ENCODE peak calls at places on chromosome 13, in six cellular contexts. R is AG04449, W is ovary, Q is body of pancreas, G is uterus, E is foreskin fibroblast. I is an unnamed sample.

GRCh38 chr13:99958402-99959126 is 13.0 kb downstream of the ZIC5 start:
- DNase-seq in G (no peak), E (no peak), R (no peak), Q (no peak), W (no peak), I (no peak)

GRCh38 chr13:114334305-114335053 is 20.2 kb downstream of the CHAMP1 start:
- DNase-seq in R (no peak), E (peak), W (no peak), G (no peak), Q (no peak), I (no peak)

GRCh38 chr13:50353651-50354415 is 338.6 kb downstream of the KCNRG start:
- DNase-seq in G (no peak), Q (no peak), R (no peak), W (no peak), E (peak), I (no peak)

GRCh38 chr13:28258401-28258800 is 120.1 kb downstream of the PAN3 start:
- DNase-seq in Q (no peak), G (no peak), E (no peak), R (no peak), W (no peak), I (no peak)

GRCh38 chr13:38543561-38543960 is 143.3 kb upstream of the FREM2 start:
- DNase-seq in W (no peak), R (no peak), E (no peak), Q (no peak), G (no peak), I (no peak)

GRCh38 chr13:39565036-39565949 is 37.7 kb downstream of the LHFPL6 start:
- DNase-seq in W (no peak), Q (no peak), G (no peak), R (peak), E (peak), I (no peak)

GRCh38 chr13:101455863-101456262 is 3.4 kb downstream of the ITGBL1 start:
- DNase-seq in R (peak), Q (no peak), E (peak), W (no peak), G (no peak), I (no peak)

GRCh38 chr13:77207943-77208342 is 119.0 kb downstream of the MYCBP2 start:
- DNase-seq in E (peak), G (no peak), Q (no peak), W (no peak), R (peak), I (no peak)

GRCh38 chr13:77874406-77874805 is 44.2 kb downstream of the EDNRB start:
- DNase-seq in Q (no peak), G (no peak), E (peak), W (no peak), R (no peak), I (no peak)

GRCh38 chr13:65844266-65844841 is 1385.8 kb downstream of the PCDH9 start:
- DNase-seq in R (no peak), W (no peak), E (no peak), Q (no peak), G (no peak), I (no peak)

GRCh38 chr13:99909836-99910619 is 61.5 kb downstream of the ZIC5 start:
- DNase-seq in R (no peak), W (no peak), E (peak), Q (peak), G (no peak), I (no peak)

GRCh38 chr13:25468330-25469178 is 96.8 kb downstream of the ATP8A2 start:
- DNase-seq in W (no peak), R (no peak), E (peak), G (no peak), Q (no peak), I (no peak)

GRCh38 chr13:43057653-43058317 is 34.4 kb downstream of the DNAJC15 start:
- DNase-seq in E (no peak), W (no peak), R (no peak), G (no peak), Q (no peak), I (no peak)

GRCh38 chr13:98353750-98354149 is 176.7 kb upstream of the RNF113B start:
- DNase-seq in W (no peak), G (no peak), R (no peak), E (no peak), Q (no peak), I (no peak)
- H3K4me3 ChIP-seq in W (no peak), G (no peak), R (no peak), E (no peak), Q (no peak), I (no peak)

DNA sequence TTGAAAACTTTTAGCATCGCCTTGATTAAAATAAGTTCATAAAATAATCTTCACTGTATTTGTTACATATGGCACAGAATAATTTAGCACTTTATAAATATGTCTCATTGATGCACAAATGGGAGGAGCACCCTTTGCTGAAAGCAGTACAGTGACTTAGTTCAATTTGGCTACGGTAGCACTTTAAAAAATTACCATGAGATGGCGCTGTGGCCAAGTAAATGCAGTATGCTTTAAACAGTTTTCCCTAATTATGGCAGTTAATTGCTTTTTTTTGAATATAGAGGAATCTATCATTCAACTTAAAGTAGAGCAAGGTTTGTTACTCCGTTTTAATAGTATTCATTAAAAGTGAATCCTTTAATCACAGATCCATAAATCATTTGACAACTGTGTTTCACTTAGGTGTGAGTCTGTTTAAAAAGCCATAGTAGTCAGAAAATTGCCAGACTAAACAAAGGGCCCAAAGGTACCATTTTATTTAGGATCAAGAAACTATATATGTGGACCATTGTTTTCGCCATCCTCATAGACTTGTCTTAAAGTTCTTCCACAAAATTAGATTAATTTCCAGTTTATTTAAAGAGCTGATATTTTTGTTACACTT is 34.7 kb upstream of the ESD start:
- DNase-seq in G (peak), W (no peak), Q (peak), R (no peak), E (peak), I (no peak)
- TF ChIP-seq CTCF in G (peak), W (peak), Q (peak), R (peak), E (peak), I (peak)

GRCh38 chr13:110302154-110302553 is 4.8 kb downstream of the COL4A1 start:
- DNase-seq in R (no peak), Q (no peak), E (no peak), W (no peak), G (peak), I (no peak)

GRCh38 chr13:110302986-110303385 is 4.0 kb downstream of the COL4A1 start:
- DNase-seq in R (no peak), G (peak), E (no peak), Q (no peak), W (no peak), I (no peak)

GRCh38 chr13:110300090-110300815 is 6.7 kb downstream of the COL4A1 start:
- DNase-seq in G (no peak), W (no peak), Q (no peak), E (peak), R (no peak), I (no peak)

GRCh38 chr13:110301083-110301482 is 5.9 kb downstream of the COL4A1 start:
- DNase-seq in G (peak), W (no peak), R (no peak), E (no peak), Q (no peak), I (no peak)

DNA sequence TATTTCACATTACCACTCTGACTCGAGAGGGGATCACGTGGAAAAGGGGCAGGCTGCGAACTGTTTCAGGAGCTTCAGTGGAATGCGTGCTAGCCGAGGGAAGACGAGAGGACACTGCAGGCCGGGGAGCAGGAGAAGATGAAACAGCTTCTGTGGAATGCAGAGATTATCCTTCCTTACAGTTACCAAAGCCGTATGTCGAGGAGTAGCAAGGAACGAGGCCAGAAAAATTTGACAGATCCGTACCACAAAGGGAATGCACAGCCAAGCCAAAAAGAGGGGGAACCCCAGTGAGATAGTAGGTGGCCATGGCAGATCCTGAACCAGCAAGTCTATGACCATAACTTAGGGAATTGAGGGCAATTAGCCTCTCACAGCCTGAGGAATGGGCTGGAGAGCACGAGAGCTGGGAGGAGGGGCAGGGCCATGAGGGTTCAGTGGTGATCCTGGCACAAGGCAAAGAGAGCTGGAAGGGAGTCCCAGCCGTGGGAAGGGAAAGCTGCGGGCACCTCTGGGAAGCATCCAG is 5.3 kb downstream of the COL4A1 start:
- DNase-seq in Q (no peak), R (peak), G (peak), E (peak), W (peak), I (no peak)
- H3K4me3 ChIP-seq in Q (no peak), R (peak), G (peak), E (peak), W (no peak), I (no peak)

DNA sequence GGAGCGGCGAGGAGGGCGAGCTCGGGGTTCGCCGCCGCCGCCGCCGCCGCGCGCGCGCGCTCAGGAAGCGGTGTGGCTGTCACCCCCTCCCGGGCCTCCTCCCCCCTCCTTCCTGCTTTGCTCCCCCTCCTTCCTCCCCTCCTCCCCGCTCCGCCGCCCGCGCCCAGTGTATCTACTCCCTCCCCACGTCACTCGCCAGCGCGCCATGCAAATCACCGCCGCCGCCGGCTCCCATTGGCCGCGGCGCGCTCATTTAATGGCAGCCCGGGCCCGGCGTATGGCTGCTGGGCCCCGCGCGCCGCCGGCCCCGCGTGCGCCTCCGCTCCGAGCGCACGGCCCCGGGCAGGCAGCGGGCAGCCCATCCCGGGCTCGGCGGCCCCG is 335 bp upstream of the SOX1 start:
- DNase-seq in G (no peak), W (no peak), E (peak), Q (peak), R (no peak), I (no peak)
- TF ChIP-seq CTCF in G (no peak), W (no peak), E (no peak), Q (no peak), R (no peak), I (no peak)

DNA sequence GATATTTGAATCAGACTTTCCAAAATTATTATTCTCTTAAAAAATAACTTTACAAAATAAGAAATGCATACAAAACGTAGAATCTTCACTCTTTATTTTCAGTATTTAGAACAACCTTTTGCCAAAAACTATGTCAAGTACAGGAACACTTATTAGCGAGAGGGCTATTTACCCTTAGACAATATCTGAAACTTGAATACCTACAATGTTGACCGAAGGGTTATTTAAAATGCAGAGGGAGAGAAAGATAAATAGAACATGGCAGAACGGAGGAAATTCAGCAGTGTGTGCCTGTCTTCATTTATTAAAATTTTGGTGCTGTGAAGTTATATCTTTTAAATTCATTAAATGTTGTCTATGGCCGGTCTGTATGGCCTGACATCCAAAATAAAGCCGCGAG is 198.8 kb downstream of the EFNB2 start:
- DNase-seq in Q (no peak), G (no peak), W (no peak), E (no peak), R (no peak), I (no peak)
- H3K4me3 ChIP-seq in Q (no peak), G (no peak), W (no peak), E (no peak), R (no peak), I (no peak)

GRCh38 chr13:109254271-109254670 is 532.1 kb downstream of the IRS2 start:
- DNase-seq in W (no peak), E (no peak), G (no peak), Q (no peak), R (no peak), I (no peak)
- TF ChIP-seq CTCF in W (no peak), E (no peak), G (no peak), Q (no peak), R (no peak), I (no peak)

DNA sequence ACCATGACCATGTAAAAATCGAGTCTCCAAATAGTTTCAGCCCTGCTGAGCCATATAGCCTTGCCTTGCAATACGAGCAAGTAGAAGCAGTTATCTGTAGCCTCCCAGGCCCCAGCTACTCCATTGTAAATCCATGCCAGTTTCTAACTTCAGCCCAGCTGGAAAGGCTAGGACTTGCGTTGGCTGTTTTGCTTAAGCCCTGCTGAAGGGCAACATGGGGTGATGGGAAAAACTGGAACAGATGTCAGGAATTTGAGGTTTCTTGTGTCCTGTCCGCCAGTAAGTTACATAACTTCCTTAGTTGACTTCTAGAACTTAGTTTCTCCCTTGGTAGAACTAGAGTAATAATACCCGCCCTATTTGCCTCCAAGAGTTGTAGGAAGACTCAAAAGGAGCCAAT is 216.0 kb upstream of the SERP2 start:
- DNase-seq in W (no peak), Q (no peak), E (no peak), R (no peak), G (no peak), I (no peak)
- H3K4me3 ChIP-seq in W (no peak), Q (no peak), E (no peak), R (no peak), G (no peak), I (no peak)

DNA sequence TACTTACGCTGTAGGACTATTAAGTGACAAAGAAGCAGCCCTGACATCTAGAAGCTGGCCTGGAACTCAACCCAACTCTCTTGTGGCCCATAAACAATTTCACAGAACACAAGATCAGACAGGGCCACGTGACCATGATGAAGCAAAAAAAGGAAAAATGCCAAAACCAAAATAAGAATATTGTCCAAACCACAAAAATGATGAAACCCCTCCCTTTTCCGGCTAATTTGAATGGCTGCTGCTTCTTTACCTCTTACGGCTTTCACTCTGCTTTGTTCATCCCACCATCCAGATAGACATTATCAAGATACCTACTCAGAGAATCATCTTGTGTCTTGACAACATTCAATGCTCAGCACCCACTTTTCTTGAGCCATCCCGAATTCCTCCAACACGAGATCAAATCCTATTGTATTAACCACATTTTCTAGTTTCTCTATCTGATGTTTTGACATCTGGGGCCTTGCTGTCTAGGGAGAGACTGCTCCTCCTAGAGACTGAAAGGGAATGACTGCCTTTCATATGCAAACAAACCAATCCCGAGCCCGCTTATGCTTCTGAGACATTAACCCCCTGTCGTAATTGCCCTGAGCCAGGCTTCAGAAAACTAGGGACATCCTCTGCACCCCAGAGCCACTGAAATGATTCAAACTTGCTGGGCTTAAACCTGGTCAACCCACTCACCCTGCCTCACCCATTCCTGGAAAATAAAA is 186.3 kb downstream of the TDRD3 start:
- DNase-seq in R (peak), G (peak), Q (no peak), E (peak), W (no peak), I (no peak)
- TF ChIP-seq CTCF in R (peak), G (no peak), Q (no peak), E (no peak), W (no peak), I (no peak)

GRCh38 chr13:30905932-30906383 is at the start of gene MEDAG:
- DNase-seq in G (peak), W (peak), E (peak), R (no peak), Q (peak), I (no peak)
- H3K4me3 ChIP-seq in G (peak), W (peak), E (no peak), R (peak), Q (no peak), I (no peak)

I was measured in LNCaP clone FGC.